ENCODE peak calls at places on chromosomes 6 and 20, in nine cellular contexts. One of them, this sample, is unnamed.

GRCh38 chr20:37897008-37897548 is 5.8 kb upstream of the VSTM2L start:
- DNase-seq in HL-60: no peak
- DNase-seq in GM06990: no peak
- DNase-seq in cardiac fibroblast: peak
- DNase-seq in A549: no peak
- DNase-seq in natural killer cell: no peak
- DNase-seq in neural crest cell: peak
- DNase-seq in RWPE1: no peak
- DNase-seq in brain microvascular endothelial cell: no peak
- DNase-seq in this sample: no peak

GRCh38 chr6:158772851-158773371 is 46.3 kb downstream of the EZR start:
- DNase-seq in GM06990: no peak
- DNase-seq in RWPE1: peak
- DNase-seq in cardiac fibroblast: peak
- DNase-seq in neural crest cell: no peak
- DNase-seq in natural killer cell: no peak
- DNase-seq in A549: peak
- DNase-seq in brain microvascular endothelial cell: no peak
- DNase-seq in HL-60: no peak
- DNase-seq in this sample: no peak

GRCh38 chr20:57420571-57421257 is 29.5 kb downstream of the RBM38 start:
- DNase-seq in brain microvascular endothelial cell: no peak
- DNase-seq in cardiac fibroblast: no peak
- DNase-seq in HL-60: no peak
- DNase-seq in neural crest cell: no peak
- DNase-seq in natural killer cell: no peak
- DNase-seq in A549: no peak
- DNase-seq in GM06990: no peak
- DNase-seq in RWPE1: no peak
- DNase-seq in this sample: no peak

GRCh38 chr6:79432726-79433125 is 104.5 kb downstream of the LCA5 start:
- DNase-seq in HL-60: no peak
- DNase-seq in RWPE1: no peak
- DNase-seq in GM06990: no peak
- DNase-seq in neural crest cell: no peak
- DNase-seq in cardiac fibroblast: no peak
- DNase-seq in brain microvascular endothelial cell: peak
- DNase-seq in A549: no peak
- DNase-seq in natural killer cell: no peak
- DNase-seq in this sample: no peak

GRCh38 chr6:112409311-112409710 is 62.2 kb downstream of the RFPL4B start:
- DNase-seq in RWPE1: no peak
- DNase-seq in brain microvascular endothelial cell: peak
- DNase-seq in GM06990: no peak
- DNase-seq in A549: no peak
- DNase-seq in neural crest cell: no peak
- DNase-seq in HL-60: no peak
- DNase-seq in cardiac fibroblast: no peak
- DNase-seq in natural killer cell: no peak
- DNase-seq in this sample: no peak

GRCh38 chr20:23304616-23305015 is 46.0 kb upstream of the NXT1 start:
- DNase-seq in natural killer cell: no peak
- DNase-seq in RWPE1: no peak
- DNase-seq in brain microvascular endothelial cell: no peak
- DNase-seq in neural crest cell: no peak
- DNase-seq in A549: no peak
- DNase-seq in HL-60: no peak
- DNase-seq in GM06990: no peak
- DNase-seq in cardiac fibroblast: no peak
- DNase-seq in this sample: no peak

GRCh38 chr20:62457831-62458230 is 18.0 kb downstream of the GATA5 start:
- DNase-seq in brain microvascular endothelial cell: no peak
- DNase-seq in natural killer cell: no peak
- DNase-seq in neural crest cell: no peak
- DNase-seq in A549: no peak
- DNase-seq in cardiac fibroblast: no peak
- DNase-seq in RWPE1: no peak
- DNase-seq in HL-60: no peak
- DNase-seq in GM06990: no peak
- DNase-seq in this sample: no peak

GRCh38 chr20:61451009-61451408 is 198.9 kb downstream of the CDH4 start:
- DNase-seq in cardiac fibroblast: no peak
- DNase-seq in natural killer cell: no peak
- DNase-seq in RWPE1: no peak
- DNase-seq in neural crest cell: no peak
- DNase-seq in A549: no peak
- DNase-seq in brain microvascular endothelial cell: no peak
- DNase-seq in HL-60: no peak
- DNase-seq in GM06990: no peak
- DNase-seq in this sample: no peak

GRCh38 chr6:151022492-151022891 is 157.0 kb downstream of the MTHFD1L start:
- DNase-seq in cardiac fibroblast: no peak
- DNase-seq in GM06990: no peak
- DNase-seq in neural crest cell: peak
- DNase-seq in HL-60: no peak
- DNase-seq in natural killer cell: no peak
- DNase-seq in A549: no peak
- DNase-seq in RWPE1: no peak
- DNase-seq in brain microvascular endothelial cell: no peak
- DNase-seq in this sample: no peak

DNA sequence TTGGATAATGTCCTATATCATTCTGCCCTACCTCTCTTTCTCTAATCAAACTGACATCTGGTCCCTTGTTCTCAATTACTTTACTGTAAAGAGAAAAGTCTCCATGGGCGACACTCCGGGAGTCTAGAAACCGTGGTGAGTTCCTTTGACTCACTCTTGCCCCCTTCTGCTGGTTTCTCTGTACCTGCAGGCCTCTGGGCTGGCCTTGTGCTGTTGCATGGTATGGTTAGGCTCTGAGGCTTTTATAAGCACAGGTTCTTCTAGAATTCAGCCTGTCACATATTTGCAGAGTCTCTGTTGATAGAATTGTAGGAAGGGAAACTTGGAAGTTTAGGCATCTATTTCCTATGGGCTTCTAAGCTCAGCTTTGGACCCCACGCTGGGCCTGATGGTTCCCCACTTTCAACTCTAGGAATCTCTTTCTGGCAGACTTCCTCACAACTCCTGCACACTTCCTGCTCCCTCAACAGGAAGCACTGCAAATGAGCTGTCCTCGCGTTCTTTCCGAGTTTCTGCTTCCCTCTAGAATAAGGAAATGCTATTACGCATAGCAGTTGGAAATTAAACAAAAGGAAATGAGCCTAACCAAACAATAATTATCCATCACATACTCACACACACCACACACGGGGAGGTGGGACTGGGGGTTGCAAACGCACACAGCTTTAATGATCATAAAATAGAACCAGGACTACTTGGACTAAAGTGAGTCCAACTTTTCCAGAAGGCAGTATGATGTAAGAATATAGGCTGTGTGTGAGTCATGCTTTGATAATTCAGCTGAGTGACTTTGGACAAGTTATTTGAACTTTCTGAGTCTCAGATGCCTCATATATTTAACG is 683.3 kb downstream of the QKI start:
- DNase-seq in HL-60: no peak
- DNase-seq in RWPE1: peak
- DNase-seq in GM06990: no peak
- DNase-seq in neural crest cell: no peak
- DNase-seq in cardiac fibroblast: peak
- DNase-seq in brain microvascular endothelial cell: peak
- DNase-seq in natural killer cell: no peak
- DNase-seq in A549: no peak
- DNase-seq in this sample: no peak
- TF ChIP-seq CTCF in HL-60: no peak
- TF ChIP-seq CTCF in RWPE1: no peak
- TF ChIP-seq CTCF in GM06990: peak
- TF ChIP-seq CTCF in neural crest cell: no peak
- TF ChIP-seq CTCF in cardiac fibroblast: no peak
- TF ChIP-seq CTCF in brain microvascular endothelial cell: peak
- TF ChIP-seq CTCF in natural killer cell: peak
- TF ChIP-seq CTCF in A549: no peak
- TF ChIP-seq CTCF in this sample: no peak

GRCh38 chr6:136382676-136383075 is 93.0 kb upstream of the BCLAF1 start:
- DNase-seq in A549: no peak
- DNase-seq in cardiac fibroblast: no peak
- DNase-seq in RWPE1: no peak
- DNase-seq in neural crest cell: no peak
- DNase-seq in HL-60: no peak
- DNase-seq in brain microvascular endothelial cell: no peak
- DNase-seq in natural killer cell: no peak
- DNase-seq in GM06990: no peak
- DNase-seq in this sample: no peak

GRCh38 chr6:136383271-136383670 is 93.6 kb upstream of the BCLAF1 start:
- DNase-seq in A549: no peak
- DNase-seq in cardiac fibroblast: no peak
- DNase-seq in brain microvascular endothelial cell: no peak
- DNase-seq in HL-60: no peak
- DNase-seq in RWPE1: no peak
- DNase-seq in natural killer cell: no peak
- DNase-seq in neural crest cell: no peak
- DNase-seq in GM06990: no peak
- DNase-seq in this sample: no peak

DNA sequence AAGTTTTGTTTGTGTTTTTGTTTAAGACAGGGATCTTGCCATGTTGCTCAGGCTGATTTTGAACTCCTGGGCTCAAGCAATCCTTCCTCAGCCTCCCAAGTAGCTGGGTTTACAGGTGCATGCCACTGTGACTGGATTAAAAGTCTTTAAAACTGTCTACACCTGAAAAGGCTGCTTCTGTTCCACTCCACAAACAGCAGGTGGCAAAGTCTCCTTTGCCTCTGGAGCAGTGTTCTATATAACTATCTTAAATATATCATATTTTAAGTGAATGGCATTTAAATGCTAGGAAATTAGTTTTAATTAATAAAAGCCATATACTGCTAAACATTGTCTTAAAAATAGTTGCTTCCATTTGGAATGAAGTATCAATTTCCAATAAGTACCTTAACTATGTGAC is 89.2 kb upstream of the BCLAF1 start:
- DNase-seq in cardiac fibroblast: peak
- DNase-seq in brain microvascular endothelial cell: no peak
- DNase-seq in neural crest cell: no peak
- DNase-seq in RWPE1: no peak
- DNase-seq in GM06990: no peak
- DNase-seq in A549: no peak
- DNase-seq in HL-60: no peak
- DNase-seq in natural killer cell: no peak
- DNase-seq in this sample: no peak
- TF ChIP-seq CTCF in cardiac fibroblast: peak
- TF ChIP-seq CTCF in brain microvascular endothelial cell: peak
- TF ChIP-seq CTCF in neural crest cell: no peak
- TF ChIP-seq CTCF in RWPE1: peak
- TF ChIP-seq CTCF in GM06990: no peak
- TF ChIP-seq CTCF in A549: peak
- TF ChIP-seq CTCF in HL-60: no peak
- TF ChIP-seq CTCF in natural killer cell: no peak
- TF ChIP-seq CTCF in this sample: no peak

DNA sequence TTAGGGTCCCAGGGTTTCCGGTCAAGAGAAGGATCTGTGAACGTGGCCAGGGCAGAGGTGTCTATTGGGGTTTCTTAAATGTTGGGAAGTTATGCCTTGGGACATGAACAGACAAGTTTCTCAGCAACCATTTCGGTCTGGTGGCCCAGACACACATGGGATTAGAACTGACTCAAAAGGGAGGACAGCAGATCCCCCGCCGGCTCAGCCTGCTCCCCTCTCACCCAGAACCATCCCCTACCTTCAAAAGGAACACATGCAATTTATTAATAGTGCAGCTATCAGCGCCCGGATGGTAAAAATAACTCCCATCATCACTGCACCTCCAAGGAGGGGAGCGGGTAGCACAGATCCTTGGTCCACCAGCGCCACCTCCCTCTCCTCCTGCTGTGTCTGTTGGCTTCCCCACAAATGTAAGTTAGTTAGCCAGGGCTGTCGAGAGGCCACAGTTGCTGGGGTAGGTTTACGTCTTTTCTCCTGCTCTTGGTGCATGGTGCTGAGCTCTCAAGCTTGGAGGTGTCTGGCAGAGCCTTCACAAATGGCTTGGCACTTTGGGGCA is 77.1 kb downstream of the TRAM2 start:
- DNase-seq in cardiac fibroblast: peak
- DNase-seq in RWPE1: no peak
- DNase-seq in neural crest cell: no peak
- DNase-seq in natural killer cell: no peak
- DNase-seq in GM06990: no peak
- DNase-seq in brain microvascular endothelial cell: no peak
- DNase-seq in A549: no peak
- DNase-seq in HL-60: no peak
- DNase-seq in this sample: no peak
- TF ChIP-seq CTCF in cardiac fibroblast: no peak
- TF ChIP-seq CTCF in RWPE1: no peak
- TF ChIP-seq CTCF in neural crest cell: no peak
- TF ChIP-seq CTCF in natural killer cell: no peak
- TF ChIP-seq CTCF in GM06990: no peak
- TF ChIP-seq CTCF in brain microvascular endothelial cell: no peak
- TF ChIP-seq CTCF in A549: no peak
- TF ChIP-seq CTCF in HL-60: no peak
- TF ChIP-seq CTCF in this sample: no peak

GRCh38 chr6:9250852-9251251 is 815.5 kb upstream of the SLC35B3 start:
- DNase-seq in brain microvascular endothelial cell: peak
- DNase-seq in cardiac fibroblast: peak
- DNase-seq in RWPE1: peak
- DNase-seq in neural crest cell: no peak
- DNase-seq in HL-60: no peak
- DNase-seq in natural killer cell: no peak
- DNase-seq in GM06990: no peak
- DNase-seq in A549: peak
- DNase-seq in this sample: peak
- TF ChIP-seq CTCF in brain microvascular endothelial cell: peak
- TF ChIP-seq CTCF in cardiac fibroblast: peak
- TF ChIP-seq CTCF in RWPE1: peak
- TF ChIP-seq CTCF in neural crest cell: peak
- TF ChIP-seq CTCF in HL-60: no peak
- TF ChIP-seq CTCF in natural killer cell: no peak
- TF ChIP-seq CTCF in GM06990: peak
- TF ChIP-seq CTCF in A549: peak
- TF ChIP-seq CTCF in this sample: peak

This sample was measured in mesothelial cell of epicardium.